ENCODE peak calls at places on chromosomes 5 and 9, in five cellular contexts. One of them, this sample, is unnamed.

GRCh38 chr9:96620832-96621269 is 1.2 kb upstream of the CDC14B start:
- DNase-seq in WERI-Rb-1: no peak
- DNase-seq in cardiac fibroblast: peak
- DNase-seq in K562: no peak
- DNase-seq in tibial nerve: no peak
- DNase-seq in this sample: no peak

GRCh38 chr9:108444400-108445358 is 411.1 kb downstream of the ACTL7B start:
- DNase-seq in tibial nerve: no peak
- DNase-seq in K562: no peak
- DNase-seq in WERI-Rb-1: no peak
- DNase-seq in cardiac fibroblast: peak
- DNase-seq in this sample: no peak

GRCh38 chr9:93098236-93098946 is 2.4 kb downstream of the CARD19 start:
- DNase-seq in cardiac fibroblast: peak
- DNase-seq in K562: no peak
- DNase-seq in WERI-Rb-1: no peak
- DNase-seq in tibial nerve: peak
- DNase-seq in this sample: peak

GRCh38 chr5:72788851-72789505 is 27.5 kb upstream of the TNPO1 start:
- DNase-seq in cardiac fibroblast: peak
- DNase-seq in WERI-Rb-1: no peak
- DNase-seq in K562: no peak
- DNase-seq in tibial nerve: no peak
- DNase-seq in this sample: no peak

GRCh38 chr5:36646507-36647023 is 40.2 kb downstream of the SLC1A3 start:
- DNase-seq in tibial nerve: no peak
- DNase-seq in cardiac fibroblast: no peak
- DNase-seq in WERI-Rb-1: no peak
- DNase-seq in K562: no peak
- DNase-seq in this sample: no peak

GRCh38 chr5:52840286-52841050 is 52.8 kb downstream of the ITGA1 start:
- DNase-seq in K562: no peak
- DNase-seq in WERI-Rb-1: no peak
- DNase-seq in tibial nerve: no peak
- DNase-seq in cardiac fibroblast: peak
- DNase-seq in this sample: no peak

GRCh38 chr9:108643756-108644510 is 211.9 kb downstream of the ACTL7B start:
- DNase-seq in K562: no peak
- DNase-seq in cardiac fibroblast: no peak
- DNase-seq in tibial nerve: no peak
- DNase-seq in WERI-Rb-1: no peak
- DNase-seq in this sample: no peak

GRCh38 chr9:80040457-80040856 is 468.7 kb downstream of the TLE4 start:
- DNase-seq in WERI-Rb-1: no peak
- DNase-seq in tibial nerve: no peak
- DNase-seq in cardiac fibroblast: no peak
- DNase-seq in K562: no peak
- DNase-seq in this sample: no peak

GRCh38 chr9:105360344-105360743 is 87.5 kb upstream of the FSD1L start:
- DNase-seq in cardiac fibroblast: peak
- DNase-seq in WERI-Rb-1: no peak
- DNase-seq in K562: no peak
- DNase-seq in tibial nerve: no peak
- DNase-seq in this sample: no peak
- TF ChIP-seq CTCF in cardiac fibroblast: peak
- TF ChIP-seq CTCF in WERI-Rb-1: peak
- TF ChIP-seq CTCF in K562: no peak
- TF ChIP-seq CTCF in tibial nerve: no peak
- TF ChIP-seq CTCF in this sample: no peak

GRCh38 chr9:105216440-105217178 is 27.8 kb upstream of the SLC44A1 start:
- DNase-seq in cardiac fibroblast: peak
- DNase-seq in K562: no peak
- DNase-seq in WERI-Rb-1: no peak
- DNase-seq in tibial nerve: no peak
- DNase-seq in this sample: no peak
- TF ChIP-seq CTCF in cardiac fibroblast: no peak
- TF ChIP-seq CTCF in K562: no peak
- TF ChIP-seq CTCF in WERI-Rb-1: no peak
- TF ChIP-seq CTCF in tibial nerve: no peak
- TF ChIP-seq CTCF in this sample: no peak

DNA sequence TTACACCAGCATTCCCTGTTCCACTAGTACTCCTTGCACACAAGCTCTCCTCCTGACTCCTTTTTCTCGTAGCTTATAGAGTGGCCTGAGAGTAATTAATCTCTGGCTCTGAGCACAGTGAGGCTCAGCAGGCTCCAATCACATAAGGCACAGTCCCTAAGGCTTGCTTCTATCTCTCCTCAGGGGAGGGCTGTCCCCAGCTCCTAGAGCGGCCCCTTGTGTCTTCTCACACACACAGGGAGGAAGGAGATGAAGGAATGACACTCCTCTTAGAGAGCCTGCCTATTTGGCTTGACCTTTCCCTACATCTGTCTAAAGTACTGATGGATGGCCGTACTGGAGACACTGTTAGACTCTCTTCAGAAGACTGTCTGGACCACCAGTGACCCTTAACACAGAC is 13.0 kb downstream of the TAS2R1 start:
- DNase-seq in K562: no peak
- DNase-seq in WERI-Rb-1: peak
- DNase-seq in tibial nerve: no peak
- DNase-seq in cardiac fibroblast: no peak
- DNase-seq in this sample: no peak
- TF ChIP-seq CTCF in K562: no peak
- TF ChIP-seq CTCF in WERI-Rb-1: peak
- TF ChIP-seq CTCF in tibial nerve: no peak
- TF ChIP-seq CTCF in cardiac fibroblast: no peak
- TF ChIP-seq CTCF in this sample: no peak

GRCh38 chr5:91007251-91007650 is 375.9 kb downstream of the ARRDC3 start:
- DNase-seq in cardiac fibroblast: no peak
- DNase-seq in K562: no peak
- DNase-seq in WERI-Rb-1: no peak
- DNase-seq in tibial nerve: no peak
- DNase-seq in this sample: no peak
- TF ChIP-seq CTCF in cardiac fibroblast: no peak
- TF ChIP-seq CTCF in K562: peak
- TF ChIP-seq CTCF in WERI-Rb-1: peak
- TF ChIP-seq CTCF in tibial nerve: no peak
- TF ChIP-seq CTCF in this sample: no peak

GRCh38 chr5:8114597-8115266 is 245.8 kb downstream of the MTRR start:
- DNase-seq in WERI-Rb-1: peak
- DNase-seq in tibial nerve: no peak
- DNase-seq in cardiac fibroblast: no peak
- DNase-seq in K562: no peak
- DNase-seq in this sample: no peak
- TF ChIP-seq CTCF in WERI-Rb-1: no peak
- TF ChIP-seq CTCF in tibial nerve: no peak
- TF ChIP-seq CTCF in cardiac fibroblast: no peak
- TF ChIP-seq CTCF in K562: no peak
- TF ChIP-seq CTCF in this sample: no peak

DNA sequence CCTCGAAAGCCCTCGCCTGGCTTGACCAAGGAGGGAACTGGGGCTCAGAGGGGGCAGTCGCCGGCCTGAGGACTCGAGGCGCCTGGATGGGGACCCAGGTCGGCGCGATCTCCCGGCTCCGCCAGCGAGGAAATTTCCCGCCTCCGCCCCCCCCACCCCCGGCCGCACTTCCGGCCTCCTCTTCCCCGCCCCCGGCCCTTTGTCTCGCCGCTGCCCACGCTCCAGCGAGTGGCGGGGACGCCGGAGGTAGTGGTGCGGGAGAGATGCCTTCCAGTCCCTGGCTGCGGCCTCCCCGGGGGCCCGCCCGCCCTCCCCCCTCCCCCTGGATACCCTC is 441 bp upstream of the GPRIN1 start:
- DNase-seq in K562: peak
- DNase-seq in cardiac fibroblast: no peak
- DNase-seq in WERI-Rb-1: peak
- DNase-seq in tibial nerve: no peak
- DNase-seq in this sample: no peak
- TF ChIP-seq CTCF in K562: no peak
- TF ChIP-seq CTCF in cardiac fibroblast: no peak
- TF ChIP-seq CTCF in WERI-Rb-1: no peak
- TF ChIP-seq CTCF in tibial nerve: no peak
- TF ChIP-seq CTCF in this sample: no peak

DNA sequence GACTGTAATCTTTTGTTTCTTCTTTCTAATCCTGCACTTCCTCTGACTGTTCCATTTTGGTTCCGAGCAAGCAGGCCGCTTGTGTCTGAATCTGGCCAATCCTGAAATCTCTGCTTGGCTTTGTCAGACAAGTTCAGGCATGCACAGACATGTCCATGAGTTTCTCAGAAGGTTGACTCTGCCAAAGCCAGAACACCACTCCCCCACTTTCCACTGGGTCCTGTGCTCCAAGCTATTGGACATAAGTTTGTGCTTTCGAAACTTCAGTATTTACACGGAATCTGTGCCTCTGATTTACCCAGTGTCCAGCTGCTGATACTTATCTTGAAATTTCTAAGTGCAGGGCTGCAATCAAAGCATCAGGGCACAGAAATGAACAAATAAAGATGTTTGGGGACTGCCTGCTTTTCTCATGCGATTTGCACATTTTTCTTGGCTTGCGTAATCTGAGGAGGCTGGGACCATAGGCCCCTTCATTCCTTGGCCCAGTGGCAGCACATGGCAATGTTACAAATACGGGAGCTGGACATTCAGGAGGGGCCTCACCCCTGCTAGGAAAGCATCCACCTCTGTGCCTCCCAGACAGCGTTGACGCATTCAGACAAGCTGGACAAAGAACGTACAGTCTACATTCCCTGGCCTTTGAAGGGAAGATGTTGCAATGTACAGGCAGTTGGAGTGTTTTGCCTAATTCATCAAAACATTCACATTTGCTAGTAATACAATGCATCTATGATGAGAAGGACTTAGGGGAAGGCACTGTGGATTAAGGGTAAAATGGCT is 209.2 kb upstream of the PAPPA start:
- DNase-seq in tibial nerve: peak
- DNase-seq in cardiac fibroblast: peak
- DNase-seq in WERI-Rb-1: peak
- DNase-seq in K562: no peak
- DNase-seq in this sample: no peak
- TF ChIP-seq CTCF in tibial nerve: no peak
- TF ChIP-seq CTCF in cardiac fibroblast: no peak
- TF ChIP-seq CTCF in WERI-Rb-1: no peak
- TF ChIP-seq CTCF in K562: no peak
- TF ChIP-seq CTCF in this sample: no peak